ENCODE peak calls at places on chromosome 15, in five cellular contexts. B is lower lobe of right lung, I is heart left ventricle, P is sigmoid colon, Q is H9. U is an unnamed sample.

GRCh38 chr15:89642106-89642505 is 13.2 kb downstream of the KIF7 start:
- DNase-seq in B (no peak), I (no peak), P (peak; percentile 42), Q (no peak), U (no peak)

GRCh38 chr15:41923424-41923999 is 29.7 kb upstream of the SPTBN5 start:
- DNase-seq in B (no peak), I (peak; percentile 8), P (no peak), Q (no peak), U (no peak)

GRCh38 chr15:67201136-67201535 is 53.3 kb downstream of the AAGAB start:
- DNase-seq in B (no peak), I (no peak), P (no peak), Q (no peak), U (peak; percentile 37)

GRCh38 chr15:82554351-82554750 is 14.1 kb upstream of the RPS17 start:
- DNase-seq in B (no peak), I (no peak), P (no peak), Q (no peak), U (no peak)

GRCh38 chr15:101051291-101052030 is 132.3 kb downstream of the LRRK1 start:
- DNase-seq in B (no peak), I (no peak), P (peak; percentile 60), Q (no peak), U (no peak)

GRCh38 chr15:48800811-48801460 is 9.9 kb downstream of the CEP152 start:
- DNase-seq in B (no peak), I (no peak), P (no peak), Q (no peak), U (no peak)

GRCh38 chr15:90063733-90064247 is 38.5 kb downstream of the IDH2 start:
- DNase-seq in B (peak; percentile 70), I (peak; percentile 59), P (no peak), Q (no peak), U (no peak)

GRCh38 chr15:83305696-83306291 is 21.3 kb upstream of the BNC1 start:
- DNase-seq in B (peak; percentile 55), I (no peak), P (no peak), Q (peak; percentile 40), U (peak; percentile 68)

GRCh38 chr15:98546325-98546724 is 102.0 kb upstream of the IGF1R start:
- DNase-seq in B (no peak), I (no peak), P (no peak), Q (no peak), U (no peak)

GRCh38 chr15:52349062-52349700 is 53.6 kb upstream of the MYO5C start:
- DNase-seq in B (no peak), I (no peak), P (no peak), Q (no peak), U (no peak)

GRCh38 chr15:63945005-63945788 is 101.1 kb downstream of the DAPK2 start:
- DNase-seq in B (peak; percentile 83), I (peak; percentile 70), P (peak; percentile 74), Q (peak; percentile 78), U (peak; percentile 70)

GRCh38 chr15:90306560-90306959 is 41.1 kb downstream of the NGRN start:
- DNase-seq in B (no peak), I (no peak), P (no peak), Q (no peak), U (no peak)

GRCh38 chr15:99476413-99477222 is 89.2 kb upstream of the MEF2A start:
- DNase-seq in B (peak; percentile 62), I (peak; percentile 68), P (peak; percentile 89), Q (no peak), U (peak; percentile 40)

GRCh38 chr15:58931985-58932384 is 1.5 kb downstream of the SLTM start:
- DNase-seq in B (no peak), I (no peak), P (no peak), Q (no peak), U (no peak)

GRCh38 chr15:97966924-97967620 is 6.6 kb downstream of the ARRDC4 start:
- DNase-seq in B (no peak), I (no peak), P (no peak), Q (no peak), U (no peak)

GRCh38 chr15:66503780-66504562 is 684 bp downstream of the RPL4 start:
- DNase-seq in B (no peak), I (no peak), P (no peak), Q (no peak), U (no peak)

GRCh38 chr15:34119291-34119690 is 17.4 kb downstream of the PGBD4 start:
- DNase-seq in B (no peak), I (no peak), P (no peak), Q (no peak), U (peak; percentile 84)

GRCh38 chr15:98650871-98651481 is 2.6 kb downstream of the IGF1R start:
- DNase-seq in B (no peak), I (peak; percentile 45), P (no peak), Q (no peak), U (no peak)

GRCh38 chr15:78875107-78875914 is 2.6 kb downstream of the MORF4L1 start:
- DNase-seq in B (no peak), I (no peak), P (no peak), Q (no peak), U (no peak)

GRCh38 chr15:78872972-78873795 is 494 bp downstream of the MORF4L1 start:
- DNase-seq in B (peak; percentile 89), I (peak; percentile 89), P (peak; percentile 87), Q (peak; percentile 91), U (peak; percentile 93)

GRCh38 chr15:78868366-78868765 is 4.3 kb upstream of the MORF4L1 start:
- DNase-seq in B (no peak), I (no peak), P (no peak), Q (no peak), U (no peak)

GRCh38 chr15:78873796-78874761 is 1.4 kb downstream of the MORF4L1 start:
- DNase-seq in B (no peak), I (peak; percentile 41), P (no peak), Q (no peak), U (no peak)

GRCh38 chr15:78872155-78872971 is at the start of gene MORF4L1:
- DNase-seq in B (peak; percentile 98), I (peak; percentile 97), P (peak; percentile 98), Q (peak; percentile 99), U (peak; percentile 97)
- H3K9me3 ChIP-seq in B (no peaks in the 10 kb centered on the region), I (no peaks in the 10 kb centered on the region), P (no peaks in the 10 kb centered on the region), Q (no peaks in the 10 kb centered on the region), U (no peaks in the 10 kb centered on the region)

DNA sequence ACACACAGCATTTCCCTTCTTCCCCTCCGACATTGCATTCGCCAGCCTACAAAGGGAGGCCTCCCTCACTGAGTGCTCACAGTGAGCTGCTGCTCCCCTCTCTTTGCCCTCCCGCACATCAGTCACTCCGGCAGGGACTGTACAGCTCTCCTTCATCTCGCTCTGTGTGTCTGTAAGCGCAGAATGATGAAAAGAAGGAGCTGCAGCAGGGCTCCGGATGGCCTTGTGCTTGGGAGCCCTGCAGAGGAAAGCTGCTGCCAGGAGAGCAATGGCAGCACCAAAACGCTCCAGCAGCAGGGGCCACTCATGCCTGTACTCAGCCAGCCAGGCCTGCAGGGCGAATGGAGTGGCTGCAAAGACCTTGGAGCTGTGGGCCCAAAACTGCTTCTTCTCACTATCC is 107.0 kb upstream of the NSMCE3 start:
- DNase-seq in B (no peak), I (no peak), P (no peak), Q (no peak), U (no peak)
- H3K27ac ChIP-seq in B (no peak overlapping the region), I (no peak overlapping the region), P (no peak overlapping the region), Q (no peak overlapping the region), U (no peak overlapping the region)

GRCh38 chr15:25188551-25189101 is 233.8 kb downstream of the SNRPN start:
- DNase-seq in B (no peak), I (no peak), P (no peak), Q (no peak), U (no peak)
- H3K9me3 ChIP-seq in B (no peaks in the 10 kb centered on the region), I (no peaks in the 10 kb centered on the region), P (peaks cover 9% of the 10 kb centered on the region), Q (peaks cover 51% of the 10 kb centered on the region), U (no peaks in the 10 kb centered on the region)

DNA sequence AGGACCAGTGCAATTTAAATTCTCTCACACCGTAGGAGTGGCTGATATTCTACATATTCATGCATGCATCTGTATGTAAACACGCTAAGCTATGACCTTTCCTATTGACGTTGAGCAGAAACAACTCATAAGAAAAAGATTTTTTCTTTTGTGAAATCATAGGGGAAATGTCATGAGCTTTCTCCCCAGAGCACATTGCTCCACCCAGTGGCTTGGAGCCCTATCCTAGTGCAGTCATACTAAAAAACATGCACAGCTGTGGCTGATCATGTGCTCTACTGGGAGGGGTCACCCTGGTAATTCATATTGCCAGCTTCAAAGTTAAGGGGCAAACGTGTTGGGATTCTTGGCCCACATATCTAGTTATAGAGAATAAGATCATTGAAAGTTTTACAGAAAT is 1.8 kb upstream of the MESD start:
- DNase-seq in B (no peak), I (peak; percentile 81), P (peak; percentile 89), Q (no peak), U (no peak)
- H3K27ac ChIP-seq in B (peak overlapping the region; percentile 25), I (peak overlapping the region; percentile 93), P (peak overlapping the region; percentile 93), Q (no peak overlapping the region), U (no peak overlapping the region)